ENCODE peak calls at places on chromosomes 11 and 22, in eight cellular contexts. Z is transverse colon, H is H1, C is sigmoid colon, F is HCT116, O is Panc1, P is suprapubic skin, K is stomach. B is an unnamed sample. For H3K27me3 and H3K4me1, the result is how much of the 10 kb centered on the place peaks cover.

GRCh38 chr11:114228401-114229061 is 67.7 kb upstream of the NNMT start:
- DNase-seq in Z (no peak), H (no peak), C (peak), F (no peak), O (no peak), P (no peak), K (no peak), B (no peak)

GRCh38 chr11:5808500-5809121 is at the start of gene OR52N2:
- DNase-seq in Z (peak), H (no peak), C (peak), F (peak), O (peak), P (peak), K (peak), B (peak)

GRCh38 chr22:28710112-28710888 is 30.7 kb upstream of the TTC28 start:
- DNase-seq in Z (no peak), H (no peak), C (no peak), F (no peak), O (no peak), P (no peak), K (no peak), B (no peak)

GRCh38 chr22:24695958-24696511 is 78.5 kb downstream of the PIWIL3 start:
- DNase-seq in Z (no peak), H (no peak), C (no peak), F (no peak), O (no peak), P (no peak), K (peak), B (no peak)

GRCh38 chr22:36461665-36462474 is 19.6 kb downstream of the TXN2 start:
- DNase-seq in Z (no peak), H (peak), C (peak), F (no peak), O (no peak), P (no peak), K (no peak), B (no peak)

GRCh38 chr11:21430532-21430931 is 761.1 kb downstream of the NELL1 start:
- DNase-seq in Z (no peak), H (no peak), C (no peak), F (no peak), O (no peak), P (no peak), K (no peak), B (no peak)

GRCh38 chr11:8610532-8611116 is 16.6 kb upstream of the STK33 start:
- DNase-seq in Z (no peak), H (no peak), C (no peak), F (no peak), O (no peak), P (no peak), K (no peak), B (no peak)

GRCh38 chr11:63845305-63845704 is 6.4 kb downstream of the MARK2 start:
- DNase-seq in Z (no peak), H (no peak), C (no peak), F (no peak), O (no peak), P (no peak), K (no peak), B (no peak)

GRCh38 chr11:131811380-131811779 is 441.0 kb downstream of the NTM start:
- DNase-seq in Z (no peak), H (no peak), C (no peak), F (no peak), O (no peak), P (no peak), K (no peak), B (no peak)

GRCh38 chr11:56819916-56820315 is 71.4 kb upstream of the OR9G4 start:
- DNase-seq in Z (no peak), H (no peak), C (no peak), F (no peak), O (no peak), P (no peak), K (no peak), B (no peak)

GRCh38 chr11:64854534-64855502 is 10.4 kb upstream of the CDC42BPG start:
- DNase-seq in Z (peak), H (no peak), C (peak), F (peak), O (peak), P (peak), K (peak), B (peak)

GRCh38 chr11:9750551-9750950 is 86.7 kb downstream of the SWAP70 start:
- DNase-seq in Z (no peak), H (no peak), C (no peak), F (no peak), O (no peak), P (no peak), K (no peak), B (no peak)

GRCh38 chr11:43736502-43737193 is 56.1 kb downstream of the HSD17B12 start:
- DNase-seq in Z (no peak), H (no peak), C (no peak), F (no peak), O (no peak), P (no peak), K (no peak), B (no peak)

GRCh38 chr11:13550761-13551160 is 55.0 kb upstream of the PTH start:
- DNase-seq in Z (no peak), H (no peak), C (no peak), F (no peak), O (no peak), P (no peak), K (no peak), B (no peak)

GRCh38 chr22:48696371-48696770 is 1131.3 kb downstream of the BRD1 start:
- DNase-seq in Z (no peak), H (no peak), C (no peak), F (no peak), O (no peak), P (no peak), K (no peak), B (no peak)

GRCh38 chr11:83317757-83318548 is 31.8 kb upstream of the CCDC90B start:
- DNase-seq in Z (no peak), H (no peak), C (no peak), F (no peak), O (no peak), P (no peak), K (no peak), B (no peak)

GRCh38 chr11:115145316-115145715 is 358.9 kb downstream of the CADM1 start:
- DNase-seq in Z (no peak), H (no peak), C (no peak), F (no peak), O (no peak), P (no peak), K (no peak), B (no peak)

GRCh38 chr11:77361184-77361583 is 59.7 kb upstream of the GDPD4 start:
- DNase-seq in Z (no peak), H (no peak), C (no peak), F (no peak), O (no peak), P (no peak), K (no peak), B (no peak)

GRCh38 chr11:63537293-63538101 is 889 bp downstream of the PLAAT4 start:
- DNase-seq in Z (peak), H (no peak), C (peak), F (no peak), O (no peak), P (no peak), K (peak), B (no peak)

GRCh38 chr11:105910095-105910715 is 111.8 kb downstream of the MSANTD4 start:
- DNase-seq in Z (no peak), H (no peak), C (no peak), F (no peak), O (peak), P (no peak), K (no peak), B (no peak)

GRCh38 chr22:46201059-46201757 is 48.9 kb downstream of the CDPF1 start:
- DNase-seq in Z (peak), H (peak), C (no peak), F (peak), O (no peak), P (no peak), K (no peak), B (peak)

GRCh38 chr22:43088616-43088978 is 594 bp downstream of the TTLL1 start:
- DNase-seq in Z (no peak), H (no peak), C (no peak), F (no peak), O (no peak), P (no peak), K (no peak), B (no peak)

GRCh38 chr11:131597875-131598274 is 227.5 kb downstream of the NTM start:
- DNase-seq in Z (no peak), H (no peak), C (no peak), F (no peak), O (no peak), P (no peak), K (no peak), B (no peak)

GRCh38 chr11:9678576-9678975 is 14.7 kb downstream of the SWAP70 start:
- DNase-seq in Z (no peak), H (no peak), C (no peak), F (no peak), O (no peak), P (no peak), K (no peak), B (no peak)

GRCh38 chr22:22942511-22943329 is 55.1 kb downstream of the IGLL5 start:
- DNase-seq in Z (peak), H (no peak), C (peak), F (peak), O (no peak), P (peak), K (peak), B (peak)
- H3K27me3 ChIP-seq in Z (under half), H (under half), C (under half), F (under half), O (under half), P (under half), K (under half), B (under half)

GRCh38 chr11:125300791-125301218 is 136.3 kb downstream of the PKNOX2 start:
- DNase-seq in Z (no peak), H (no peak), C (no peak), F (no peak), O (no peak), P (no peak), K (no peak), B (no peak)
- TF ChIP-seq POLR2AphosphoS5 in Z (no peak), H (no peak), C (no peak), F (no peak), O (no peak), P (no peak), K (no peak), B (no peak)

DNA sequence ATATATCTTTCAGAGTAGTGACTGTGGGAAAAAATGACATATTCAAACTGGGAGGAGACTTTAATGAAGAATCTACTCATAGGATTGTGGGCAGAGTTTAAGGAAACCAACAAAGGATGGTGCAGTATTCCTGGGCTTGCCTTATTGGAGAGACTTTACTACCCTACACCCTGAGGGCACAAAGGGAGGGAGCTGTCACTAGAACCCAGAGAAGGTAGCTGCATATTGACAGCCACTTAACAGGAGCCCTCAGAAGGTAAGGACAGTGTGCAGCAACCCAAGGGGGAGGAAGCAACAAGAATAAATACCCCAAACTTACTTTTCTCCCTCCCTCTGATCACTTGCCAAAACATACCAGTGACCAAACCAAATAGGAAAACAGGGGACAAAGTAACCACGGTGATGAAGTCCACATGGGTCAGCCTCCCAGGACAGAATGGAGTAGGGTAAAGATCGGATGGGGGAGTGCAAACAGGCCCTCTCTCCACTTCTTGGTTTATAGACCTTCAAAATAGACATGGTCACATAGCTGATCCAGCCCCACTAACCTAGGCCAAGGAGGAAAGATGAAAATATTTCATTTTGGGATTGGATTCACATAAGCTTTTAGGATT is 121.8 kb upstream of the SESN3 start:
- DNase-seq in Z (no peak), H (no peak), C (no peak), F (no peak), O (no peak), P (no peak), K (no peak), B (no peak)
- H3K4me1 ChIP-seq in Z (under half), H (under half), C (under half), F (under half), O (under half), P (under half), K (under half), B (under half)

GRCh38 chr11:45768486-45768885 is 36.5 kb upstream of the SLC35C1 start:
- DNase-seq in Z (no peak), H (no peak), C (no peak), F (no peak), O (no peak), P (peak), K (peak), B (no peak)
- H3K27me3 ChIP-seq in Z (under half), H (under half), C (under half), F (under half), O (under half), P (under half), K (under half), B (under half)

GRCh38 chr11:74612877-74613276 is 20.5 kb downstream of the POLD3 start:
- DNase-seq in Z (no peak), H (no peak), C (no peak), F (no peak), O (no peak), P (no peak), K (no peak), B (no peak)
- TF ChIP-seq POLR2AphosphoS5 in Z (peak), H (no peak), C (peak), F (no peak), O (no peak), P (no peak), K (peak), B (no peak)

GRCh38 chr22:30927806-30928205 is 40.8 kb downstream of the MORC2 start:
- DNase-seq in Z (no peak), H (no peak), C (no peak), F (no peak), O (no peak), P (no peak), K (no peak), B (no peak)
- H3K4me1 ChIP-seq in Z (under half), H (under half), C (under half), F (under half), O (under half), P (under half), K (under half), B (under half)

GRCh38 chr11:20162824-20163777 is 2.8 kb upstream of the DBX1 start:
- DNase-seq in Z (no peak), H (no peak), C (no peak), F (no peak), O (no peak), P (no peak), K (no peak), B (no peak)

GRCh38 chr11:20163778-20164133 is 3.5 kb upstream of the DBX1 start:
- DNase-seq in Z (no peak), H (no peak), C (no peak), F (no peak), O (no peak), P (no peak), K (no peak), B (no peak)

GRCh38 chr11:20161230-20161918 is 1.1 kb upstream of the DBX1 start:
- DNase-seq in Z (no peak), H (no peak), C (no peak), F (no peak), O (no peak), P (no peak), K (no peak), B (no peak)

GRCh38 chr11:20161923-20162322 is 1.6 kb upstream of the DBX1 start:
- DNase-seq in Z (no peak), H (no peak), C (no peak), F (no peak), O (no peak), P (no peak), K (no peak), B (no peak)

DNA sequence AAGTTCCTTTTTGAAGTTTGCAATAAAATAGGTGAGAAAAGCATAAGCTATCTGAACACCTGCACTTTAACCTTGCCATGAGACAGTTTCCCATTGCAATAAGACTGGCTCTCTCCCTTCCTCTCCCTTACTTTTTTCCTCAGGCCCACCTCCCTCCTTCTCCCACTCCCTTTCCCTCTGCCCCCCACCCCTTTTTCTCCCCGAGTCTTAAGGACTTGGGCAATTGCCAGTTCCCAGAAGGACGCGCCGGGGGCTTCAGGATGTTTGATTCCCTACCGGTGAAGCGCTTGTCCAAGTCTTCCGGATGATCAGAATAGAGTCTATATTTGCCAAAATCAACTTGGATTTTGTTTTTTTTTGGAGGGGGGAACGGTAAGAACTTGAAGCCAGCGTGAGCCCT is 2.1 kb upstream of the DBX1 start:
- DNase-seq in Z (no peak), H (no peak), C (no peak), F (no peak), O (no peak), P (no peak), K (no peak), B (no peak)
- H3K27me3 ChIP-seq in Z (half or more), H (half or more), C (half or more), F (under half), O (under half), P (half or more), K (half or more), B (half or more)